ENCODE peak calls at places on chromosomes 4 and X, in five cellular contexts. J, B, I, Z and M are unnamed samples.
A peak's percentile ranks its signal among the peaks of the same experiment; 100 is the strongest.

GRCh38 chrX:57905141-57905540 is 5.1 kb downstream of the ZXDA start:
- DNase-seq in Z (no peak), B (no peak), J (no peak), I (no peak), M (no peak)

GRCh38 chr4:13701937-13702446 is 74.5 kb upstream of the BOD1L1 start:
- DNase-seq in B (no peak), I (peak; percentile 80), Z (no peak), J (no peak), M (peak; percentile 48)

GRCh38 chr4:109629775-109630174 is 69.7 kb downstream of the MCUB start:
- DNase-seq in I (no peak), B (no peak), Z (no peak), J (no peak), M (no peak)

GRCh38 chr4:123922847-123923246 is 526.3 kb downstream of the SPRY1 start:
- DNase-seq in Z (no peak), I (peak; percentile 22), J (no peak), B (no peak), M (no peak)

GRCh38 chrX:2226182-2226581 is 274.6 kb downstream of the DHRSX start:
- DNase-seq in I (no peak), B (no peak), J (no peak), Z (no peak), M (no peak)

GRCh38 chr4:181235361-181235760 is 1007.8 kb upstream of the TENM3 start:
- DNase-seq in J (no peak), I (no peak), B (no peak), Z (no peak), M (no peak)

GRCh38 chrX:18887177-18887820 is 96.6 kb downstream of the PHKA2 start:
- DNase-seq in J (no peak), I (no peak), B (no peak), Z (no peak), M (no peak)

GRCh38 chr4:42360158-42360557 is 37.1 kb upstream of the SHISA3 start:
- DNase-seq in Z (no peak), B (no peak), I (no peak), J (no peak), M (no peak)

GRCh38 chrX:24148118-24148517 is 1.4 kb upstream of the ZFX start:
- DNase-seq in Z (no peak), I (no peak), B (no peak), J (no peak), M (no peak)

GRCh38 chr4:40247350-40247749 is 50.5 kb downstream of the RHOH start:
- DNase-seq in B (no peak), J (peak; percentile 46), I (no peak), Z (peak; percentile 63), M (no peak)

GRCh38 chrX:70174754-70175153 is 2.5 kb upstream of the DGAT2L6 start:
- DNase-seq in Z (no peak), B (no peak), I (peak; percentile 78), J (no peak), M (no peak)

GRCh38 chr4:168408620-168409019 is 71.7 kb downstream of the DDX60L start:
- DNase-seq in B (no peak), J (no peak), Z (no peak), I (peak; percentile 98), M (peak; percentile 88)

GRCh38 chrX:10902001-10902400 is 209.1 kb upstream of the HCCS start:
- DNase-seq in J (no peak), Z (no peak), B (no peak), I (peak; percentile 69), M (no peak)